ENCODE peak calls at places on chromosomes 12 and 14, in nine cellular contexts. C, Y, Q, N, K, G, B, W and O are unnamed samples.

GRCh38 chr12:68342966-68343365 is 10.8 kb upstream of the MDM1 start:
- DNase-seq in C (no peak), K (no peak), W (no peak), B (no peak), N (no peak), G (no peak), Y (no peak), Q (no peak), O (no peak)

GRCh38 chr14:104933721-104934379 is 9.2 kb downstream of the PLD4 start:
- DNase-seq in B (peak; percentile 45), Y (no peak), Q (no peak), G (no peak), K (peak; percentile 7), W (no peak), C (no peak), N (peak; percentile 38), O (peak; percentile 80)

GRCh38 chr12:112116232-112117060 is 7.9 kb upstream of the NAA25 start:
- DNase-seq in C (peak; percentile 32), K (peak; percentile 85), Q (peak; percentile 61), W (peak; percentile 84), G (no peak), Y (peak; percentile 73), N (peak; percentile 95), B (peak; percentile 74), O (peak; percentile 85)

GRCh38 chr12:117875652-117876491 is 92.9 kb downstream of the KSR2 start:
- DNase-seq in W (no peak), B (no peak), Y (peak; percentile 14), K (peak; percentile 11), G (no peak), C (peak; percentile 35), Q (no peak), N (peak; percentile 95), O (peak; percentile 84)

GRCh38 chr14:98176910-98177309 is 1095.1 kb downstream of the BCL11B start:
- DNase-seq in K (no peak), W (no peak), N (no peak), Q (no peak), G (no peak), Y (no peak), C (no peak), B (no peak), O (no peak)

GRCh38 chr14:30005114-30005698 is 77.6 kb upstream of the PRKD1 start:
- DNase-seq in B (no peak), W (no peak), C (peak; percentile 75), Y (no peak), G (no peak), N (peak; percentile 72), Q (no peak), K (no peak), O (peak; percentile 48)

GRCh38 chr14:29242755-29243340 is 476.3 kb downstream of the FOXG1 start:
- DNase-seq in Q (no peak), C (peak; percentile 62), G (no peak), B (no peak), K (no peak), Y (no peak), N (no peak), W (no peak), O (no peak)

GRCh38 chr14:85444685-85445084 is 85.3 kb upstream of the FLRT2 start:
- DNase-seq in N (no peak), B (no peak), W (peak; percentile 31), Y (no peak), C (peak; percentile 22), G (no peak), K (no peak), Q (no peak), O (no peak)

GRCh38 chr12:45216297-45216982 is 545 bp downstream of the ANO6 start:
- DNase-seq in Q (peak; percentile 41), K (peak; percentile 61), N (peak; percentile 84), Y (peak; percentile 58), C (peak; percentile 73), W (peak; percentile 69), G (peak; percentile 32), B (peak; percentile 73), O (peak; percentile 75)

GRCh38 chr12:45214071-45214470 is 1.8 kb upstream of the ANO6 start:
- DNase-seq in B (no peak), W (no peak), N (no peak), C (no peak), G (no peak), Q (no peak), Y (no peak), K (no peak), O (no peak)

GRCh38 chr12:45214739-45215418 is 1.0 kb upstream of the ANO6 start:
- DNase-seq in B (no peak), G (no peak), W (no peak), C (peak; percentile 61), Q (no peak), N (no peak), K (peak; percentile 28), Y (no peak), O (no peak)

GRCh38 chr12:45216983-45217485 is 1.1 kb downstream of the ANO6 start:
- DNase-seq in N (no peak), Q (no peak), W (no peak), Y (no peak), C (peak; percentile 47), K (no peak), B (no peak), G (no peak), O (no peak)

GRCh38 chr12:45215419-45216296 is at the start of gene ANO6:
- DNase-seq in C (peak; percentile 96), G (peak; percentile 70), B (peak; percentile 94), K (peak; percentile 89), N (peak; percentile 88), Q (peak; percentile 88), W (peak; percentile 93), Y (peak; percentile 89), O (peak; percentile 84)
- H3K4me3 ChIP-seq in C (peak within 1 kb of the TSS; percentile 95), G (peak within 1 kb of the TSS; percentile 89), B (peak within 1 kb of the TSS; percentile 82), K (peak within 1 kb of the TSS; percentile 68), N (peak within 1 kb of the TSS; percentile 69), Q (peak within 1 kb of the TSS; percentile 82), W (peak within 1 kb of the TSS; percentile 38), Y (peak within 1 kb of the TSS; percentile 92), O (peak within 1 kb of the TSS; percentile 91)

GRCh38 chr12:120221576-120221900 is 20.6 kb upstream of the RPLP0 start:
- DNase-seq in N (no peak), G (no peak), C (no peak), K (no peak), B (no peak), W (no peak), Q (no peak), Y (no peak), O (peak; percentile 32)
- H3K36me3 ChIP-seq in N (peaks cover 8% of the 10 kb centered on the region), G (peaks cover 66% of the 10 kb centered on the region), C (peaks cover 38% of the 10 kb centered on the region), K (no peaks in the 10 kb centered on the region), B (peaks cover 74% of the 10 kb centered on the region), W (peaks cover 72% of the 10 kb centered on the region), Q (peaks cover 59% of the 10 kb centered on the region), Y (peaks cover 82% of the 10 kb centered on the region), O (peaks cover 49% of the 10 kb centered on the region)

DNA sequence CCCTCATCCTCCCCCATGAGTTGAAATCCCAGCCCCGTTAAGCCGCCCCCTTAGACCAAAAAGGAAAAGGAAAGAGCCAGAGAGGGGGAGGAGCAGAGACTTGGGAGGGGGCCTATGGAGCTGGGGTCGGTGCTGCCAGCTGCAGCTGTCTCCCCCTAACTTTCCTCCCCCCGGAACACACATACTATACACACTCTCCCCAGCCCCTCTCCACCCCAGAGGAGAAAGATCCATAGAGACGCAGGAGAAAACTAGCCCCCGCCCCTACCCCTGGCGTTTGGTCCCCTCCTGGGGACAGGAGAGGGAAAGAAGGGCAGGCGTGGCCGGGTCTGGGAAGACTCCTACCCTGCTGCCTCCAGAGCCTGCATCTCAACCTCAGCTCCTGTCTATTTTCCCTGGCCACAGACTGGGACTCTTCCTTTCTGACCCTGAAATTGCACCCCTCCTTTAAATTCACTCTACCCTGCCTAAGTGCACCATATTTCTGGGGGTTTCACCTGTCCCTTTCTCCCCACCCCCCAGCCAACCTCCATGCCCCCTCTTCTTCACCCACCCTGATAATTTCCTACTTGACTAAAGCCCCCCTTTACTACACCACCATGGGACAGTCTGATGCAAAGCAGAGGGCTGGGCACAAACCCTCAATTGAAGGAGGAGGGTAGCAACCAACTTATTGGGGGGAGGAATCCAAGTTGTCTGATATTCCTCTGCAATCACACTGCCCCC is 1.6 kb upstream of the HOXC9 start:
- DNase-seq in G (no peak), B (no peak), Y (no peak), C (no peak), N (no peak), W (no peak), K (no peak), Q (no peak), O (no peak)
- H3K27me3 ChIP-seq in G (peaks cover 87% of the 10 kb centered on the region), B (peaks cover 68% of the 10 kb centered on the region), Y (peaks cover 100% of the 10 kb centered on the region), C (peaks cover 16% of the 10 kb centered on the region), N (peaks cover 100% of the 10 kb centered on the region), W (peaks cover 100% of the 10 kb centered on the region), K (peaks cover 11% of the 10 kb centered on the region), Q (peaks cover 3% of the 10 kb centered on the region), O (peaks cover 100% of the 10 kb centered on the region)

DNA sequence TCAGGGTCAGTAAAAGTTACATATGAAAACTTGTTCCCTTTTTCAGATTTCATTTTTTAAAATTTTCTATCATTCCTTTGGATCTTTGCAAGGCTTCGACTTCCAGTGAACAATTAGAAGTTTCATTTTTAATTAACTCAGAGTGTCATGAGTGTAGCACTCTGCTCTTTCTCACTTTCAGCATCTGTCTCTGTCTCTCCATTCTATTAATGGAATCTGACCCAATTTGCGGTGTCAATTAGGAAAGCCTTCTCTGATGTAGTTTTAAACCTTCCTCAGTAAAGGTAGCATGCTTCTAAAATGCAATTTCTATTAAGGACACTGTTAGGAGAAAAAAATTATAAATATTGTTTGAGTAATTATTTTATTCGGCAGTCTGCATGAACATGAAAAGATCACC is 68.3 kb downstream of the SLC38A1 start:
- DNase-seq in Y (no peak), C (no peak), B (no peak), Q (no peak), N (no peak), W (no peak), G (no peak), K (no peak), O (no peak)
- H3K4me3 ChIP-seq in Y (no peak overlapping the region), C (no peak overlapping the region), B (no peak overlapping the region), Q (no peak overlapping the region), N (no peak overlapping the region), W (no peak overlapping the region), G (no peak overlapping the region), K (no peak overlapping the region), O (no peak overlapping the region)

GRCh38 chr12:131988054-131988796 is 38.5 kb downstream of the EP400 start:
- DNase-seq in W (no peak), Y (no peak), G (no peak), K (no peak), C (no peak), N (no peak), Q (no peak), B (no peak), O (no peak)

GRCh38 chr12:131986847-131987398 is 37.2 kb downstream of the EP400 start:
- DNase-seq in W (no peak), Q (no peak), C (no peak), B (no peak), K (no peak), G (no peak), N (no peak), Y (no peak), O (peak; percentile 59)

GRCh38 chr12:131987552-131987951 is 37.8 kb downstream of the EP400 start:
- DNase-seq in Q (no peak), Y (no peak), K (no peak), N (no peak), C (no peak), W (no peak), G (no peak), B (no peak), O (no peak)

GRCh38 chr12:131985145-131985875 is 35.6 kb downstream of the EP400 start:
- DNase-seq in K (no peak), W (peak; percentile 77), Q (peak; percentile 41), G (no peak), C (no peak), N (no peak), B (peak; percentile 46), Y (no peak), O (no peak)

GRCh38 chr12:131986361-131986760 is 36.6 kb downstream of the EP400 start:
- DNase-seq in B (peak; percentile 28), G (no peak), Y (no peak), C (no peak), W (no peak), N (no peak), K (no peak), Q (no peak), O (peak; percentile 36)
- H3K36me3 ChIP-seq in B (peaks cover 95% of the 10 kb centered on the region), G (peaks cover 57% of the 10 kb centered on the region), Y (peaks cover 100% of the 10 kb centered on the region), C (peaks cover 15% of the 10 kb centered on the region), W (peaks cover 84% of the 10 kb centered on the region), N (peaks cover 3% of the 10 kb centered on the region), K (no peaks in the 10 kb centered on the region), Q (peaks cover 50% of the 10 kb centered on the region), O (peaks cover 22% of the 10 kb centered on the region)